ENCODE peak calls at places on chromosomes 7 and 10, in five cellular contexts. Q is GM18507; L is AG09319; F is AG08396; N is stimulated activated CD8-positive, alpha-beta memory T cell treated with anti-CD3 and anti-CD28 coated beads, Interleukin-2, amount 100 ng/mL, for 1 hour. O is an unnamed sample.

GRCh38 chr10:72058989-72059842 is 29.1 kb downstream of the SPOCK2 start:
- DNase-seq in F (no peak), Q (no peak), L (no peak), N (no peak), O (peak; percentile 44)

GRCh38 chr7:101535333-101535732 is 93.8 kb downstream of the MYL10 start:
- DNase-seq in N (no peak), Q (no peak), F (no peak), L (no peak), O (peak; percentile 63)

GRCh38 chr7:153381275-153382119 is 621.9 kb downstream of the ACTR3B start:
- DNase-seq in N (no peak), L (no peak), F (no peak), Q (no peak), O (peak; percentile 69)

GRCh38 chr7:34298492-34298891 is 359.5 kb upstream of the NPSR1 start:
- DNase-seq in Q (no peak), F (no peak), L (no peak), N (no peak), O (no peak)

GRCh38 chr10:84095821-84096497 is 43.4 kb upstream of the GHITM start:
- DNase-seq in L (no peak), N (no peak), Q (no peak), F (no peak), O (no peak)

GRCh38 chr10:16902606-16903005 is 85.4 kb upstream of the RSU1 start:
- DNase-seq in Q (no peak), L (no peak), N (no peak), F (no peak), O (no peak)

GRCh38 chr7:140062528-140063299 is at the start of gene PARP12:
- DNase-seq in F (peak; percentile 91), Q (peak; percentile 83), L (peak; percentile 61), N (peak; percentile 82), O (no peak)

GRCh38 chr7:82264752-82265305 is 178.7 kb downstream of the CACNA2D1 start:
- DNase-seq in Q (no peak), L (no peak), F (no peak), N (no peak), O (no peak)

GRCh38 chr7:68873616-68874015 is 724.7 kb upstream of the AUTS2 start:
- DNase-seq in F (no peak), N (no peak), L (no peak), Q (no peak), O (no peak)

GRCh38 chr10:68327889-68328786 is 3.7 kb upstream of the HNRNPH3 start:
- DNase-seq in F (peak; percentile 53), L (peak; percentile 59), Q (no peak), N (no peak), O (peak; percentile 21)

GRCh38 chr10:4316166-4316810 is 509.7 kb upstream of the AKR1E2 start:
- DNase-seq in L (peak; percentile 7), F (peak; percentile 64), N (no peak), Q (no peak), O (peak; percentile 73)

GRCh38 chr7:118109607-118110006 is 74.4 kb upstream of the LSM8 start:
- DNase-seq in Q (no peak), L (no peak), N (no peak), F (no peak), O (no peak)

GRCh38 chr10:84232376-84232775 is 7.0 kb upstream of the LRIT2 start:
- DNase-seq in N (no peak), Q (no peak), L (no peak), F (no peak), O (no peak)

GRCh38 chr10:6037422-6037821 is 24.7 kb downstream of the IL2RA start:
- DNase-seq in L (no peak), F (no peak), N (no peak), Q (no peak), O (no peak)

GRCh38 chr7:117118579-117119180 is 165.4 kb downstream of the ST7 start:
- DNase-seq in F (no peak), L (no peak), Q (no peak), N (no peak), O (no peak)